ENCODE peak calls at places on chromosomes 16 and 17, in seven cellular contexts. K is H1, I is HepG2, E is A549, P is K562, R is GM12878, M is SK-N-SH. U is an unnamed sample.

GRCh38 chr16:13507530-13507929 is 412.4 kb upstream of the ERCC4 start:
- DNase-seq in K (no peak), I (no peak), E (no peak), P (no peak), R (no peak), M (no peak), U (no peak)

GRCh38 chr17:82835766-82836512 is 3.9 kb downstream of the ZNF750 start:
- DNase-seq in K (no peak), I (no peak), E (no peak), P (no peak), R (no peak), M (no peak), U (no peak)

GRCh38 chr16:27174007-27174406 is 29.3 kb upstream of the KDM8 start:
- DNase-seq in K (no peak), I (no peak), E (no peak), P (no peak), R (no peak), M (peak), U (no peak)

GRCh38 chr17:1764274-1764673 is 2.4 kb downstream of the SERPINF1 start:
- DNase-seq in K (no peak), I (no peak), E (no peak), P (no peak), R (no peak), M (no peak), U (peak)

GRCh38 chr16:22186517-22186916 is 19.6 kb upstream of the EEF2K start:
- DNase-seq in K (peak), I (no peak), E (no peak), P (no peak), R (no peak), M (no peak), U (no peak)

GRCh38 chr17:81128774-81129173 is 36.5 kb upstream of the PVALEF start:
- DNase-seq in K (no peak), I (no peak), E (no peak), P (no peak), R (no peak), M (no peak), U (no peak)

GRCh38 chr16:88882358-88883030 is 16.0 kb upstream of the PABPN1L start:
- DNase-seq in K (no peak), I (no peak), E (no peak), P (peak), R (no peak), M (no peak), U (no peak)

GRCh38 chr17:28737770-28738679 is 5.8 kb upstream of the TRAF4 start:
- DNase-seq in K (no peak), I (no peak), E (no peak), P (no peak), R (peak), M (no peak), U (no peak)

GRCh38 chr16:10635367-10636021 is 55.1 kb upstream of the EMP2 start:
- DNase-seq in K (no peak), I (no peak), E (no peak), P (no peak), R (no peak), M (no peak), U (no peak)

GRCh38 chr17:77372444-77373297 is 231.9 kb downstream of the SEC14L1 start:
- DNase-seq in K (peak), I (peak), E (no peak), P (peak), R (no peak), M (peak), U (peak)

GRCh38 chr16:21603920-21604319 is 4.5 kb downstream of the METTL9 start:
- DNase-seq in K (no peak), I (peak), E (no peak), P (peak), R (no peak), M (peak), U (peak)

GRCh38 chr16:73956592-73957495 is 339.8 kb upstream of the PSMD7 start:
- DNase-seq in K (peak), I (peak), E (peak), P (peak), R (peak), M (peak), U (peak)

GRCh38 chr16:19840524-19841110 is 44.0 kb downstream of the GPRC5B start:
- DNase-seq in K (no peak), I (no peak), E (no peak), P (no peak), R (no peak), M (no peak), U (no peak)

GRCh38 chr16:86626966-86627365 is 48.6 kb downstream of the FOXL1 start:
- DNase-seq in K (no peak), I (no peak), E (no peak), P (no peak), R (no peak), M (no peak), U (no peak)

GRCh38 chr16:183005-183404 is 2.7 kb downstream of the HBQ1 start:
- DNase-seq in K (no peak), I (no peak), E (no peak), P (no peak), R (no peak), M (no peak), U (no peak)

GRCh38 chr17:49337900-49338299 is 24.1 kb downstream of the ZNF652 start:
- DNase-seq in K (no peak), I (no peak), E (no peak), P (no peak), R (no peak), M (no peak), U (peak)

GRCh38 chr16:51150159-51150893 is 744 bp downstream of the SALL1 start:
- DNase-seq in K (peak), I (no peak), E (no peak), P (no peak), R (no peak), M (peak), U (no peak)

GRCh38 chr17:72953621-72954020 is 138.9 kb downstream of the SLC39A11 start:
- DNase-seq in K (no peak), I (no peak), E (no peak), P (no peak), R (no peak), M (no peak), U (no peak)

GRCh38 chr17:28881533-28882056 is 15.9 kb downstream of the FLOT2 start:
- DNase-seq in K (no peak), I (no peak), E (no peak), P (no peak), R (no peak), M (no peak), U (no peak)

GRCh38 chr17:59751955-59752413 is 44.5 kb downstream of the VMP1 start:
- DNase-seq in K (no peak), I (no peak), E (no peak), P (no peak), R (no peak), M (no peak), U (no peak)

GRCh38 chr17:77778636-77779524 is 179.6 kb upstream of the TNRC6C start:
- DNase-seq in K (no peak), I (no peak), E (no peak), P (no peak), R (no peak), M (peak), U (no peak)

GRCh38 chr17:6448473-6448872 is 4.2 kb downstream of the PIMREG start:
- DNase-seq in K (no peak), I (no peak), E (no peak), P (no peak), R (no peak), M (no peak), U (no peak)

GRCh38 chr16:65315004-65315398 is 193.1 kb upstream of the CDH11 start:
- DNase-seq in K (no peak), I (no peak), E (no peak), P (no peak), R (no peak), M (no peak), U (no peak)
- TF ChIP-seq RFX5 in K (no peak), I (no peak), E (no peak), P (no peak), R (no peak), M (no peak), U (no peak)

GRCh38 chr17:64200080-64201042 is 62.7 kb downstream of the TEX2 start:
- DNase-seq in K (no peak), I (no peak), E (no peak), P (no peak), R (peak), M (no peak), U (peak)
- TF ChIP-seq RFX5 in K (no peak), I (no peak), E (no peak), P (no peak), R (no peak), M (no peak), U (no peak)

GRCh38 chr16:78402797-78403196 is 303.3 kb downstream of the WWOX start:
- DNase-seq in K (no peak), I (no peak), E (no peak), P (no peak), R (no peak), M (peak), U (no peak)

GRCh38 chr16:78405833-78406232 is 306.4 kb downstream of the WWOX start:
- DNase-seq in K (no peak), I (no peak), E (no peak), P (no peak), R (no peak), M (no peak), U (peak)

DNA sequence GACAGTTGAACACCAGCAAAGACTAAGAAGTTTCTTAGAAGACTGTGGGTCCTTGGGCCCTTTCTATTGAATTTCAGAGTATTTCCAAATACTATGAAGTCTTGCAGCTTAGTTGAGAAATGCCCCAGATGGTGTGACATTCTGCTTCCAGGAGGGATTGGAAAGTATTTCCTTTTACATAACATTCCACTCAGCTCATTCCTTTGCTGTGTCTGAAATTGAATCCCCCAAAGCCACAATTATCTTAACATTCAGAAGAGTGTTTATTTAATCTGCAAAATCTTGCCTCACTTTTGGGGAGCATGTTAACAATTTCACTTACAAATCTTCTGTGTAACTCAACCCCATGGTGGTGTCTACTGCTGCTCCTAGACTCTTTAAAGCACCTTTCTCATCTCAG is 307.7 kb downstream of the WWOX start:
- DNase-seq in K (no peak), I (no peak), E (no peak), P (no peak), R (no peak), M (no peak), U (peak)
- TF ChIP-seq RFX5 in K (no peak), I (no peak), E (no peak), P (no peak), R (no peak), M (no peak), U (no peak)

GRCh38 chr16:85564277-85565051 is 48.7 kb upstream of the GSE1 start:
- DNase-seq in K (no peak), I (no peak), E (no peak), P (peak), R (no peak), M (no peak), U (no peak)

GRCh38 chr16:85565340-85565739 is 47.8 kb upstream of the GSE1 start:
- DNase-seq in K (no peak), I (no peak), E (no peak), P (no peak), R (no peak), M (no peak), U (no peak)

GRCh38 chr16:85562102-85562786 is 50.9 kb upstream of the GSE1 start:
- DNase-seq in K (peak), I (no peak), E (no peak), P (no peak), R (no peak), M (no peak), U (no peak)

GRCh38 chr16:85563031-85563430 is 50.1 kb upstream of the GSE1 start:
- DNase-seq in K (no peak), I (no peak), E (no peak), P (no peak), R (no peak), M (no peak), U (no peak)

GRCh38 chr16:85563515-85564276 is 49.4 kb upstream of the GSE1 start:
- DNase-seq in K (peak), I (peak), E (no peak), P (peak), R (no peak), M (peak), U (peak)
- TF ChIP-seq RFX5 in K (no peak), I (no peak), E (no peak), P (no peak), R (no peak), M (no peak), U (no peak)

GRCh38 chr17:38743556-38744171 is 4.5 kb downstream of the PCGF2 start:
- DNase-seq in K (no peak), I (no peak), E (no peak), P (no peak), R (no peak), M (no peak), U (no peak)

GRCh38 chr17:38746004-38746892 is 1.9 kb downstream of the PCGF2 start:
- DNase-seq in K (no peak), I (peak), E (no peak), P (no peak), R (no peak), M (no peak), U (no peak)

GRCh38 chr17:38746893-38747384 is 1.2 kb downstream of the PCGF2 start:
- DNase-seq in K (no peak), I (no peak), E (no peak), P (no peak), R (no peak), M (no peak), U (no peak)

GRCh38 chr17:38747385-38748328 is 479 bp downstream of the PCGF2 start:
- DNase-seq in K (peak), I (no peak), E (no peak), P (peak), R (no peak), M (peak), U (no peak)

DNA sequence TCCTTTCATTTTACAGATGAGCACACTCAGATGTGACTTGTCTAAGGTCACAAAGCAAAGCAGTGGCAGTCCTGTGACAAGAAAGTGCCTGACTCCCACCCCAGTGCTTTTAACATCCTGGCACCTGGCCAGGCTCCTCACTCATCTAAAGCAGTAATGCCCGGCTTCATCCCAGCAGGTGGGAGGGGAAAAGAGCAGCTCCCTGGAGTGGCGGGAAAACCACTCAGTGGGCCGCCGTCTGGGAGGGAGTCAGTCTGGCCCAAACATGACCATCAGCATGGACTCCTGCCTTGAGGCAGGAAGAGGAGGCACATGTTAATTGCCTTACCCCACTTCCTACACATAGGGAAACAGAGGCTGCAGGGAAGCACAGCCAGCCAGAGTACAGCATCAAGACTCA is 2.6 kb downstream of the PCGF2 start:
- DNase-seq in K (no peak), I (peak), E (no peak), P (no peak), R (no peak), M (no peak), U (no peak)
- TF ChIP-seq RFX5 in K (no peak), I (no peak), E (no peak), P (no peak), R (no peak), M (no peak), U (no peak)

GRCh38 chr16:54280751-54281150 is 5.8 kb downstream of the IRX3 start:
- DNase-seq in K (no peak), I (no peak), E (no peak), P (no peak), R (no peak), M (no peak), U (no peak)

GRCh38 chr16:54283735-54284318 is 2.8 kb downstream of the IRX3 start:
- DNase-seq in K (peak), I (no peak), E (no peak), P (no peak), R (no peak), M (no peak), U (no peak)

GRCh38 chr16:54281535-54282201 is 4.9 kb downstream of the IRX3 start:
- DNase-seq in K (peak), I (no peak), E (no peak), P (no peak), R (no peak), M (no peak), U (no peak)

GRCh38 chr16:54282923-54283734 is 3.5 kb downstream of the IRX3 start:
- DNase-seq in K (peak), I (no peak), E (no peak), P (no peak), R (no peak), M (no peak), U (no peak)

GRCh38 chr16:54282202-54282922 is 4.2 kb downstream of the IRX3 start:
- DNase-seq in K (peak), I (no peak), E (peak), P (peak), R (no peak), M (peak), U (no peak)
- TF ChIP-seq RFX5 in K (no peak), I (no peak), E (no peak), P (no peak), R (no peak), M (no peak), U (no peak)

GRCh38 chr17:31824771-31825360 is 34.2 kb downstream of the COPRS start:
- DNase-seq in K (no peak), I (no peak), E (no peak), P (no peak), R (no peak), M (no peak), U (peak)
- TF ChIP-seq RFX5 in K (no peak), I (no peak), E (no peak), P (no peak), R (no peak), M (no peak), U (no peak)

GRCh38 chr17:40491486-40491885 is 9.9 kb downstream of the TNS4 start:
- DNase-seq in K (no peak), I (no peak), E (no peak), P (no peak), R (no peak), M (no peak), U (no peak)
- TF ChIP-seq RFX5 in K (no peak), I (no peak), E (no peak), P (no peak), R (no peak), M (no peak), U (no peak)